ENCODE peak calls at places on chromosome 10, in ten cellular contexts. P, I, A, C, T, K, Y, M, L and Q are unnamed samples.

GRCh38 chr10:2761971-2762370 is 305.4 kb upstream of the PFKP start:
- DNase-seq in P (no peak), I (no peak), A (no peak), C (no peak), T (no peak), K (no peak), Y (no peak), M (no peak), L (no peak), Q (no peak)

GRCh38 chr10:57593983-57594573 is 673.6 kb downstream of the IPMK start:
- DNase-seq in P (no peak), I (no peak), A (no peak), C (peak; percentile 2), T (no peak), K (no peak), Y (no peak), M (no peak), L (no peak), Q (no peak)

GRCh38 chr10:95245425-95246055 is 45.3 kb downstream of the PDLIM1 start:
- DNase-seq in P (no peak), I (no peak), A (no peak), C (no peak), T (no peak), K (peak; percentile 34), Y (no peak), M (no peak), L (peak; percentile 72), Q (no peak)

GRCh38 chr10:97762816-97763215 is 9.0 kb downstream of the SFRP5 start:
- DNase-seq in P (no peak), I (no peak), A (peak; percentile 35), C (no peak), T (peak; percentile 84), K (no peak), Y (no peak), M (no peak), L (no peak), Q (no peak)

GRCh38 chr10:45241865-45242518 is 73.4 kb downstream of the OR13A1 start:
- DNase-seq in P (no peak), I (no peak), A (no peak), C (no peak), T (no peak), K (no peak), Y (no peak), M (no peak), L (peak; percentile 19), Q (no peak)

GRCh38 chr10:34507217-34507616 is 307.9 kb downstream of the PARD3 start:
- DNase-seq in P (no peak), I (no peak), A (no peak), C (no peak), T (peak; percentile 6), K (no peak), Y (no peak), M (no peak), L (peak; percentile 24), Q (no peak)

GRCh38 chr10:74490551-74490950 is 335.8 kb upstream of the KAT6B start:
- DNase-seq in P (no peak), I (no peak), A (no peak), C (no peak), T (no peak), K (no peak), Y (no peak), M (no peak), L (no peak), Q (no peak)

GRCh38 chr10:103676058-103676785 is 179.2 kb downstream of the SH3PXD2A start:
- DNase-seq in P (peak; percentile 49), I (peak; percentile 53), A (no peak), C (no peak), T (peak; percentile 39), K (peak; percentile 34), Y (peak; percentile 63), M (no peak), L (no peak), Q (no peak)

GRCh38 chr10:80429521-80429966 is 21.2 kb downstream of the PRXL2A start:
- DNase-seq in P (no peak), I (no peak), A (no peak), C (peak; percentile 95), T (peak; percentile 22), K (no peak), Y (no peak), M (no peak), L (no peak), Q (peak; percentile 88)

DNA sequence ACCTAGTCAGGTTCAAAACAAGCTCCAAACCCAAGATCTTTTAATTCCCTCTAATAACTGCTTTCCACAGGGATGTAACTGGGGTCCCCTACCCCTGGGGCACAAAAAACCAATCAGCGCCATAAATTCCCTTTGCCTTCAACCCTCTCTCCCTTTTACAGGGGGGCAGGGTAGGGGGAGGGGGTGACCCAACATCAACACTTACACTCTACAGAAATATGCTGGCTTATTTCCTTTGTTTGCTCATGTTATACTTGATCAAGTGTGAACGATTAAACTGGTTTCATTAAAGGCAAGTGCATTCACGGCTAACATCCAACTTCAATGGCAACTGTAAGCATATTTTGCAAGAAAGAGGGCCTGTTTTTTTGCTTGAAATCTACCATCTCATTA is 2.9 kb downstream of the CTBP2 start:
- DNase-seq in P (peak; percentile 8), I (no peak), A (no peak), C (no peak), T (no peak), K (no peak), Y (peak; percentile 10), M (no peak), L (no peak), Q (no peak)
- H3K4me3 ChIP-seq in P (peak overlapping the region; percentile 91), I (peak overlapping the region; percentile 81), A (no peak overlapping the region), C (peak overlapping the region; percentile 92), T (no peak overlapping the region), K (peak overlapping the region; percentile 34), Y (peak overlapping the region; percentile 79), M (peak overlapping the region; percentile 79), L (peak overlapping the region; percentile 93), Q (no peak overlapping the region)

GRCh38 chr10:86666538-86666937 is 1.8 kb upstream of the LDB3 start:
- DNase-seq in P (no peak), I (no peak), A (no peak), C (no peak), T (no peak), K (no peak), Y (no peak), M (no peak), L (no peak), Q (no peak)

GRCh38 chr10:86670290-86670811 is 2.0 kb downstream of the LDB3 start:
- DNase-seq in P (no peak), I (peak; percentile 54), A (no peak), C (no peak), T (no peak), K (no peak), Y (no peak), M (no peak), L (no peak), Q (no peak)

GRCh38 chr10:86670876-86671275 is 2.6 kb downstream of the LDB3 start:
- DNase-seq in P (no peak), I (no peak), A (no peak), C (no peak), T (no peak), K (no peak), Y (no peak), M (no peak), L (no peak), Q (no peak)

GRCh38 chr10:86667421-86668181 is 710 bp upstream of the LDB3 start:
- DNase-seq in P (no peak), I (no peak), A (no peak), C (no peak), T (peak; percentile 17), K (no peak), Y (no peak), M (no peak), L (no peak), Q (no peak)

GRCh38 chr10:86668297-86669165 is at the start of gene LDB3:
- DNase-seq in P (no peak), I (peak; percentile 91), A (no peak), C (no peak), T (no peak), K (peak; percentile 73), Y (no peak), M (no peak), L (no peak), Q (no peak)
- TF ChIP-seq POLR2A in P (no peak), I (peak; percentile 98), A (no peak), C (no peak), T (no peak), K (peak; percentile 30), Y (no peak), M (no peak), L (peak; percentile 76), Q (no peak)

GRCh38 chr10:125060851-125061556 is 99.4 kb downstream of the CTBP2 start:
- DNase-seq in P (peak; percentile 85), I (peak; percentile 79), A (peak; percentile 85), C (peak; percentile 64), T (peak; percentile 87), K (peak; percentile 80), Y (peak; percentile 89), M (peak; percentile 91), L (peak; percentile 95), Q (peak; percentile 77)
- H3K4me3 ChIP-seq in P (no peak overlapping the region), I (peak overlapping the region; percentile 30), A (no peak overlapping the region), C (no peak overlapping the region), T (no peak overlapping the region), K (no peak overlapping the region), Y (no peak overlapping the region), M (no peak overlapping the region), L (peak overlapping the region; percentile 29), Q (no peak overlapping the region)

DNA sequence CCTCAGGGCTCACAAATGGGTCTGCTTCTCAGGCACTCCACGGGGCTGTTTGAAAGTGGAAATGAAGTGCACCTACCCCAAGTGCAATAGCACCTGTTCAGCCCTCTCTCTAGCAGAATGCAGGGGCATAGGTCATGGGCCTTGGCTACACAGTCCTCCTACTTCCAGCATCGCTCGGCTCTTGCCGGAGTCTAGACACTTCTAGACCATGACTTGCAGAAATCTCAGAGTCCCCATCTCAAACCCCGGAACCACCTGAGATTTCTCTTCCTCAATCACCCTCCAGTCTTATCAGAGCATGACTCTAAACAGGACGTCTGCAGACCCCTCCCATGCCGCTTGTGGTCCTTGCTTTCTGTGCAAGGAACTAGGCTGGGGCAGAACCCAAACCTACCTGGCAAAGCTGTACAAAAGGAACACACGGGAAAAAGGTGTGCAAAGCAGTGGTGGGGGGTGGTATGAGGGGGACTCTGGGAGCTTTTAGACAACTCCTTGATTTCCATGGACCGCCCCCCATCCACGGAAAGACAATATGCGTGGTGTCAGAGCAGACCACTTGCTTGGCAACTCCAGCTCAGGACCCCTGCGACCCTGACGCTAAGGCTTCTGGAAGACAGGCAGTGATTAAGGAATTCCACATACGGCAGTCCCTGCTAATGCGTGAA is 13.8 kb downstream of the TMEM273 start:
- DNase-seq in P (no peak), I (no peak), A (no peak), C (no peak), T (no peak), K (no peak), Y (no peak), M (peak; percentile 66), L (peak; percentile 55), Q (no peak)
- TF ChIP-seq POLR2A in P (no peak), I (no peak), A (no peak), C (no peak), T (no peak), K (no peak), Y (no peak), M (no peak), L (no peak), Q (no peak)

GRCh38 chr10:5613481-5613880 is 52.9 kb downstream of the ASB13 start:
- DNase-seq in P (no peak), I (no peak), A (no peak), C (no peak), T (no peak), K (no peak), Y (no peak), M (no peak), L (no peak), Q (no peak)
- H3K4me3 ChIP-seq in P (no peak overlapping the region), I (no peak overlapping the region), A (no peak overlapping the region), C (no peak overlapping the region), T (no peak overlapping the region), K (no peak overlapping the region), Y (no peak overlapping the region), M (no peak overlapping the region), L (no peak overlapping the region), Q (no peak overlapping the region)